ENCODE peak calls at places on chromosomes 6 and 20, in six cellular contexts. I, B, N, Y, C and L are unnamed samples.

GRCh38 chr6:89145461-89145961 is 344 bp upstream of the PM20D2 start:
- DNase-seq in I (peak; percentile 59), B (no peak), N (peak; percentile 47), Y (peak; percentile 5), C (no peak), L (no peak)

GRCh38 chr20:38125157-38126056 is 39.7 kb downstream of the TGM2 start:
- DNase-seq in I (no peak), B (peak; percentile 94), N (no peak), Y (no peak), C (peak; percentile 85), L (peak; percentile 61)

GRCh38 chr6:90393232-90393884 is 96.7 kb upstream of the BACH2 start:
- DNase-seq in I (peak; percentile 56), B (no peak), N (peak; percentile 74), Y (peak; percentile 57), C (peak; percentile 47), L (peak; percentile 77)

GRCh38 chr20:877814-878213 is 38.3 kb downstream of the ANGPT4 start:
- DNase-seq in I (no peak), B (no peak), N (no peak), Y (no peak), C (no peak), L (no peak)

GRCh38 chr20:59402697-59403096 is 102.3 kb downstream of the EDN3 start:
- DNase-seq in I (no peak), B (no peak), N (no peak), Y (no peak), C (no peak), L (no peak)

GRCh38 chr20:14219801-14220461 is 117.5 kb downstream of the FLRT3 start:
- DNase-seq in I (no peak), B (no peak), N (no peak), Y (no peak), C (no peak), L (no peak)

GRCh38 chr20:38870733-38871559 is 55.3 kb upstream of the FAM83D start:
- DNase-seq in I (peak; percentile 25), B (no peak), N (peak; percentile 68), Y (peak; percentile 18), C (no peak), L (no peak)

GRCh38 chr6:3139090-3139903 is 18.0 kb downstream of the TUBB2A start:
- DNase-seq in I (peak; percentile 86), B (no peak), N (no peak), Y (no peak), C (peak; percentile 33), L (peak; percentile 45)

GRCh38 chr20:63850689-63851547 is 10.4 kb upstream of the ABHD16B start:
- DNase-seq in I (no peak), B (no peak), N (peak; percentile 76), Y (no peak), C (no peak), L (no peak)

GRCh38 chr6:89927788-89928565 is 33.7 kb downstream of the GJA10 start:
- DNase-seq in I (peak; percentile 16), B (no peak), N (no peak), Y (no peak), C (no peak), L (no peak)

GRCh38 chr6:165571068-165571682 is 91.9 kb downstream of the PDE10A start:
- DNase-seq in I (no peak), B (no peak), N (no peak), Y (no peak), C (no peak), L (no peak)

GRCh38 chr6:84892666-84893065 is 128.3 kb upstream of the TBX18 start:
- DNase-seq in I (peak; percentile 10), B (no peak), N (no peak), Y (no peak), C (no peak), L (no peak)

GRCh38 chr6:160264213-160264612 is 5.6 kb upstream of the SLC22A2 start:
- DNase-seq in I (no peak), B (no peak), N (no peak), Y (no peak), C (no peak), L (no peak)

GRCh38 chr6:134678436-134678889 is 271.4 kb downstream of the ALDH8A1 start:
- DNase-seq in I (peak; percentile 44), B (no peak), N (no peak), Y (no peak), C (peak; percentile 42), L (peak; percentile 13)

GRCh38 chr6:11705069-11705468 is 73.5 kb downstream of the ADTRP start:
- DNase-seq in I (no peak), B (no peak), N (peak; percentile 37), Y (no peak), C (no peak), L (no peak)

GRCh38 chr20:47297746-47298145 is 58.8 kb downstream of the ZMYND8 start:
- DNase-seq in I (no peak), B (no peak), N (no peak), Y (no peak), C (no peak), L (no peak)